ENCODE peak calls at places on chromosomes 2 and 18, in six cellular contexts. One of them, this sample, is unnamed.
A peak's percentile ranks its signal among the peaks of the same experiment; 100 is the strongest.

GRCh38 chr2:215653344-215654015 is 217.6 kb upstream of the FN1 start:
- DNase-seq in body of pancreas: no peak
- DNase-seq in small intestine: no peak
- DNase-seq in H9: no peak
- DNase-seq in Peyer's patch: no peak
- DNase-seq in adrenal gland: no peak
- DNase-seq in this sample: no peak

GRCh38 chr2:127598711-127599110 is 47.2 kb upstream of the GPR17 start:
- DNase-seq in Peyer's patch: no peak
- DNase-seq in H9: no peak
- DNase-seq in small intestine: no peak
- DNase-seq in adrenal gland: no peak
- DNase-seq in body of pancreas: no peak
- DNase-seq in this sample: no peak

GRCh38 chr2:111622859-111623258 is 261.1 kb downstream of the ANAPC1 start:
- DNase-seq in body of pancreas: no peak
- DNase-seq in Peyer's patch: no peak
- DNase-seq in adrenal gland: no peak
- DNase-seq in H9: no peak
- DNase-seq in small intestine: no peak
- DNase-seq in this sample: no peak

GRCh38 chr2:202034249-202035088 is 814 bp downstream of the FZD7 start:
- DNase-seq in body of pancreas: peak; percentile 22
- DNase-seq in H9: no peak
- DNase-seq in small intestine: peak; percentile 64
- DNase-seq in Peyer's patch: no peak
- DNase-seq in adrenal gland: peak; percentile 19
- DNase-seq in this sample: peak; percentile 65

GRCh38 chr2:106160786-106161261 is 33.3 kb downstream of the UXS1 start:
- DNase-seq in Peyer's patch: peak; percentile 60
- DNase-seq in small intestine: no peak
- DNase-seq in body of pancreas: peak; percentile 23
- DNase-seq in adrenal gland: peak; percentile 51
- DNase-seq in H9: no peak
- DNase-seq in this sample: no peak

GRCh38 chr2:203427061-203427460 is 98.9 kb downstream of the ABI2 start:
- DNase-seq in body of pancreas: no peak
- DNase-seq in adrenal gland: no peak
- DNase-seq in small intestine: no peak
- DNase-seq in H9: no peak
- DNase-seq in Peyer's patch: no peak
- DNase-seq in this sample: no peak

GRCh38 chr2:170771049-170771937 is 1.1 kb downstream of the ERICH2 start:
- DNase-seq in adrenal gland: no peak
- DNase-seq in body of pancreas: no peak
- DNase-seq in Peyer's patch: no peak
- DNase-seq in small intestine: peak; percentile 29
- DNase-seq in H9: peak; percentile 65
- DNase-seq in this sample: peak; percentile 81

GRCh38 chr18:22609642-22610041 is 191.9 kb upstream of the CTAGE1 start:
- DNase-seq in Peyer's patch: no peak
- DNase-seq in small intestine: peak; percentile 56
- DNase-seq in H9: no peak
- DNase-seq in body of pancreas: peak; percentile 55
- DNase-seq in adrenal gland: peak; percentile 73
- DNase-seq in this sample: peak; percentile 42

GRCh38 chr2:9738718-9739496 is 104.4 kb upstream of the TAF1B start:
- DNase-seq in Peyer's patch: no peak
- DNase-seq in body of pancreas: no peak
- DNase-seq in adrenal gland: peak; percentile 67
- DNase-seq in H9: no peak
- DNase-seq in small intestine: peak; percentile 13
- DNase-seq in this sample: no peak

GRCh38 chr2:199018826-199019225 is 438.9 kb downstream of the SATB2 start:
- DNase-seq in Peyer's patch: no peak
- DNase-seq in H9: no peak
- DNase-seq in small intestine: no peak
- DNase-seq in adrenal gland: no peak
- DNase-seq in body of pancreas: no peak
- DNase-seq in this sample: no peak

GRCh38 chr2:145994910-145995309 is 1475.0 kb upstream of the ZEB2 start:
- DNase-seq in small intestine: no peak
- DNase-seq in H9: no peak
- DNase-seq in adrenal gland: no peak
- DNase-seq in body of pancreas: no peak
- DNase-seq in Peyer's patch: no peak
- DNase-seq in this sample: no peak

GRCh38 chr2:27721335-27721734 is 50.2 kb upstream of the MRPL33 start:
- DNase-seq in body of pancreas: no peak
- DNase-seq in H9: no peak
- DNase-seq in Peyer's patch: no peak
- DNase-seq in small intestine: peak; percentile 67
- DNase-seq in adrenal gland: peak; percentile 78
- DNase-seq in this sample: no peak

GRCh38 chr2:33521791-33522281 is 45.4 kb downstream of the RASGRP3 start:
- DNase-seq in adrenal gland: peak; percentile 15
- DNase-seq in small intestine: no peak
- DNase-seq in body of pancreas: peak; percentile 6
- DNase-seq in H9: no peak
- DNase-seq in Peyer's patch: no peak
- DNase-seq in this sample: no peak

GRCh38 chr2:112725545-112726457 is 5.0 kb downstream of the NT5DC4 start:
- DNase-seq in H9: peak; percentile 48
- DNase-seq in adrenal gland: no peak
- DNase-seq in small intestine: no peak
- DNase-seq in body of pancreas: no peak
- DNase-seq in Peyer's patch: peak; percentile 37
- DNase-seq in this sample: peak; percentile 18

GRCh38 chr2:44974064-44974715 is 32.7 kb downstream of the SIX3 start:
- DNase-seq in adrenal gland: peak; percentile 35
- DNase-seq in body of pancreas: no peak
- DNase-seq in small intestine: peak; percentile 15
- DNase-seq in H9: peak; percentile 78
- DNase-seq in Peyer's patch: no peak
- DNase-seq in this sample: peak; percentile 93

GRCh38 chr2:159925975-159926374 is 128.0 kb upstream of the CD302 start:
- DNase-seq in adrenal gland: no peak
- DNase-seq in small intestine: no peak
- DNase-seq in Peyer's patch: no peak
- DNase-seq in H9: no peak
- DNase-seq in body of pancreas: no peak
- DNase-seq in this sample: no peak

GRCh38 chr2:147460140-147460539 is 384.7 kb upstream of the ACVR2A start:
- DNase-seq in adrenal gland: peak; percentile 12
- DNase-seq in body of pancreas: no peak
- DNase-seq in Peyer's patch: no peak
- DNase-seq in H9: no peak
- DNase-seq in small intestine: peak; percentile 27
- DNase-seq in this sample: no peak

GRCh38 chr18:61496374-61496773 is 163.1 kb downstream of the CDH20 start:
- DNase-seq in Peyer's patch: no peak
- DNase-seq in body of pancreas: no peak
- DNase-seq in small intestine: no peak
- DNase-seq in H9: peak; percentile 41
- DNase-seq in adrenal gland: no peak
- DNase-seq in this sample: no peak

GRCh38 chr2:223087466-223087865 is 35.5 kb downstream of the KCNE4 start:
- DNase-seq in body of pancreas: no peak
- DNase-seq in small intestine: no peak
- DNase-seq in Peyer's patch: no peak
- DNase-seq in H9: no peak
- DNase-seq in adrenal gland: no peak
- DNase-seq in this sample: no peak

GRCh38 chr2:43132523-43133301 is 93.7 kb downstream of the ZFP36L2 start:
- DNase-seq in H9: no peak
- DNase-seq in adrenal gland: peak; percentile 17
- DNase-seq in small intestine: peak; percentile 80
- DNase-seq in Peyer's patch: peak; percentile 55
- DNase-seq in body of pancreas: no peak
- DNase-seq in this sample: no peak

GRCh38 chr18:30385684-30386083 is 656.9 kb downstream of the DSC3 start:
- DNase-seq in adrenal gland: no peak
- DNase-seq in small intestine: no peak
- DNase-seq in H9: no peak
- DNase-seq in Peyer's patch: no peak
- DNase-seq in body of pancreas: no peak
- DNase-seq in this sample: no peak

GRCh38 chr2:238970553-238971081 is 122.7 kb downstream of the TWIST2 start:
- DNase-seq in H9: peak; percentile 89
- DNase-seq in body of pancreas: peak; percentile 66
- DNase-seq in adrenal gland: peak; percentile 63
- DNase-seq in Peyer's patch: no peak
- DNase-seq in small intestine: peak; percentile 41
- DNase-seq in this sample: peak; percentile 73

GRCh38 chr18:22933206-22933957 is at the start of gene RBBP8:
- DNase-seq in Peyer's patch: peak; percentile 81
- DNase-seq in adrenal gland: peak; percentile 82
- DNase-seq in H9: peak; percentile 87
- DNase-seq in body of pancreas: peak; percentile 86
- DNase-seq in small intestine: peak; percentile 82
- DNase-seq in this sample: peak; percentile 98

GRCh38 chr2:132701810-132702209 is 31.8 kb upstream of the LYPD1 start:
- DNase-seq in body of pancreas: no peak
- DNase-seq in H9: no peak
- DNase-seq in small intestine: no peak
- DNase-seq in adrenal gland: no peak
- DNase-seq in Peyer's patch: no peak
- DNase-seq in this sample: no peak

GRCh38 chr2:159396796-159397195 is 110.3 kb upstream of the WDSUB1 start:
- DNase-seq in body of pancreas: no peak
- DNase-seq in Peyer's patch: no peak
- DNase-seq in adrenal gland: no peak
- DNase-seq in H9: no peak
- DNase-seq in small intestine: no peak
- DNase-seq in this sample: no peak

GRCh38 chr2:234091432-234091879 is 41.0 kb downstream of the SPP2 start:
- DNase-seq in Peyer's patch: no peak
- DNase-seq in body of pancreas: peak; percentile 37
- DNase-seq in small intestine: no peak
- DNase-seq in H9: no peak
- DNase-seq in adrenal gland: peak; percentile 69
- DNase-seq in this sample: no peak
- H3K9me3 ChIP-seq in Peyer's patch: no peaks in the 10 kb centered on the region
- H3K9me3 ChIP-seq in body of pancreas: no peaks in the 10 kb centered on the region
- H3K9me3 ChIP-seq in small intestine: no peaks in the 10 kb centered on the region
- H3K9me3 ChIP-seq in H9: no peaks in the 10 kb centered on the region
- H3K9me3 ChIP-seq in adrenal gland: peaks cover 7% of the 10 kb centered on the region
- H3K9me3 ChIP-seq in this sample: peaks cover 7% of the 10 kb centered on the region

GRCh38 chr18:35241523-35241804 is 630 bp downstream of the ZNF397 start:
- DNase-seq in Peyer's patch: no peak
- DNase-seq in body of pancreas: no peak
- DNase-seq in small intestine: peak; percentile 11
- DNase-seq in adrenal gland: no peak
- DNase-seq in H9: no peak
- DNase-seq in this sample: no peak
- H3K9me3 ChIP-seq in Peyer's patch: no peaks in the 10 kb centered on the region
- H3K9me3 ChIP-seq in body of pancreas: no peaks in the 10 kb centered on the region
- H3K9me3 ChIP-seq in small intestine: no peaks in the 10 kb centered on the region
- H3K9me3 ChIP-seq in adrenal gland: peaks cover 9% of the 10 kb centered on the region
- H3K9me3 ChIP-seq in H9: no peaks in the 10 kb centered on the region
- H3K9me3 ChIP-seq in this sample: no peaks in the 10 kb centered on the region

DNA sequence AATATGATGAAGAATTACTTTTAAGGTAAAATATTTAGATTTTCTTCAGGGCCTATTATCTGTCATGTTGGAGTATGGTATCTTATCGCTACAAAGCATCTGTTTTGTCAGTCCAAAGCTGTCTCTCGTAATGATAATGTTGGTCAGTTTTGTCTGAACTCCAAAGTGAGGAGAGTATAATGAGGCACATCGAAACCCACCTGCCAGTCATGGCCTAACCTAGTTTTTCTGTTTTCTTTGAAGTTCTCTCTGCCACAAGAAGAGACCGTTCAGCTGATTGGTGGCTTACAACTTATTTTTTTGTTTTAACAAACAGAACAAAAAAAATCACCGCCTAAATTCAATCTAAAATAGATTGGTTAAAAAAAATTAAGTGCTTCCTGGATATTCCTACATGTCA is 1387.9 kb downstream of the RPIA start:
- DNase-seq in small intestine: no peak
- DNase-seq in adrenal gland: no peak
- DNase-seq in body of pancreas: no peak
- DNase-seq in Peyer's patch: no peak
- DNase-seq in H9: no peak
- DNase-seq in this sample: no peak
- H3K9me3 ChIP-seq in small intestine: no peaks in the 10 kb centered on the region
- H3K9me3 ChIP-seq in adrenal gland: no peaks in the 10 kb centered on the region
- H3K9me3 ChIP-seq in body of pancreas: no peaks in the 10 kb centered on the region
- H3K9me3 ChIP-seq in Peyer's patch: no peaks in the 10 kb centered on the region
- H3K9me3 ChIP-seq in H9: peaks cover 31% of the 10 kb centered on the region
- H3K9me3 ChIP-seq in this sample: peaks cover 6% of the 10 kb centered on the region

GRCh38 chr2:103594823-103595222 is 833.0 kb downstream of the TMEM182 start:
- DNase-seq in body of pancreas: no peak
- DNase-seq in H9: no peak
- DNase-seq in small intestine: no peak
- DNase-seq in Peyer's patch: no peak
- DNase-seq in adrenal gland: no peak
- DNase-seq in this sample: no peak
- H3K9me3 ChIP-seq in body of pancreas: no peaks in the 10 kb centered on the region
- H3K9me3 ChIP-seq in H9: peaks cover 9% of the 10 kb centered on the region
- H3K9me3 ChIP-seq in small intestine: peaks cover 3% of the 10 kb centered on the region
- H3K9me3 ChIP-seq in Peyer's patch: no peaks in the 10 kb centered on the region
- H3K9me3 ChIP-seq in adrenal gland: no peaks in the 10 kb centered on the region
- H3K9me3 ChIP-seq in this sample: no peaks in the 10 kb centered on the region

This sample was measured in neural progenitor cell.